ENCODE peak calls at places on chromosomes 7 and 10, in ten cellular contexts. One of them, this sample, is unnamed.

GRCh38 chr10:48478980-48479811 is 125.7 kb downstream of the ARHGAP22 start:
- DNase-seq in GM06990: no peak
- DNase-seq in mesothelial cell of epicardium: no peak
- DNase-seq in A549: no peak
- DNase-seq in astrocyte of the spinal cord: no peak
- DNase-seq in ovary: peak
- DNase-seq in osteocyte: peak
- DNase-seq in left ventricle myocardium inferior: no peak
- DNase-seq in uterus: no peak
- DNase-seq in nephron progenitor cell: no peak
- DNase-seq in this sample: no peak

GRCh38 chr10:129023057-129023456 is 444.0 kb upstream of the MGMT start:
- DNase-seq in GM06990: no peak
- DNase-seq in mesothelial cell of epicardium: no peak
- DNase-seq in A549: no peak
- DNase-seq in astrocyte of the spinal cord: no peak
- DNase-seq in ovary: no peak
- DNase-seq in osteocyte: no peak
- DNase-seq in left ventricle myocardium inferior: peak
- DNase-seq in uterus: no peak
- DNase-seq in nephron progenitor cell: no peak
- DNase-seq in this sample: no peak

GRCh38 chr7:82428186-82428961 is 15.2 kb downstream of the CACNA2D1 start:
- DNase-seq in GM06990: no peak
- DNase-seq in mesothelial cell of epicardium: no peak
- DNase-seq in A549: no peak
- DNase-seq in astrocyte of the spinal cord: peak
- DNase-seq in ovary: no peak
- DNase-seq in osteocyte: no peak
- DNase-seq in left ventricle myocardium inferior: no peak
- DNase-seq in uterus: no peak
- DNase-seq in nephron progenitor cell: no peak
- DNase-seq in this sample: no peak

GRCh38 chr10:37865264-37865663 is 7.9 kb upstream of the ZNF248 start:
- DNase-seq in GM06990: no peak
- DNase-seq in mesothelial cell of epicardium: no peak
- DNase-seq in A549: no peak
- DNase-seq in astrocyte of the spinal cord: no peak
- DNase-seq in ovary: no peak
- DNase-seq in osteocyte: no peak
- DNase-seq in left ventricle myocardium inferior: no peak
- DNase-seq in uterus: no peak
- DNase-seq in nephron progenitor cell: no peak
- DNase-seq in this sample: no peak

GRCh38 chr10:133364645-133365431 is 7.0 kb upstream of the FUOM start:
- DNase-seq in GM06990: no peak
- DNase-seq in mesothelial cell of epicardium: no peak
- DNase-seq in A549: no peak
- DNase-seq in astrocyte of the spinal cord: no peak
- DNase-seq in ovary: no peak
- DNase-seq in osteocyte: no peak
- DNase-seq in left ventricle myocardium inferior: no peak
- DNase-seq in uterus: no peak
- DNase-seq in nephron progenitor cell: no peak
- DNase-seq in this sample: no peak

GRCh38 chr10:1070939-1071338 is 14.8 kb downstream of the WDR37 start:
- DNase-seq in GM06990: no peak
- DNase-seq in mesothelial cell of epicardium: no peak
- DNase-seq in A549: no peak
- DNase-seq in astrocyte of the spinal cord: no peak
- DNase-seq in ovary: no peak
- DNase-seq in osteocyte: no peak
- DNase-seq in left ventricle myocardium inferior: no peak
- DNase-seq in uterus: no peak
- DNase-seq in nephron progenitor cell: no peak
- DNase-seq in this sample: no peak

GRCh38 chr10:86357676-86358075 is 8.9 kb downstream of the GRID1 start:
- DNase-seq in GM06990: no peak
- DNase-seq in mesothelial cell of epicardium: no peak
- DNase-seq in A549: no peak
- DNase-seq in astrocyte of the spinal cord: no peak
- DNase-seq in ovary: no peak
- DNase-seq in osteocyte: no peak
- DNase-seq in left ventricle myocardium inferior: no peak
- DNase-seq in uterus: no peak
- DNase-seq in nephron progenitor cell: no peak
- DNase-seq in this sample: peak

GRCh38 chr7:105940111-105940510 is 23.0 kb upstream of the CDHR3 start:
- DNase-seq in GM06990: no peak
- DNase-seq in mesothelial cell of epicardium: no peak
- DNase-seq in A549: no peak
- DNase-seq in astrocyte of the spinal cord: no peak
- DNase-seq in ovary: no peak
- DNase-seq in osteocyte: no peak
- DNase-seq in left ventricle myocardium inferior: no peak
- DNase-seq in uterus: no peak
- DNase-seq in nephron progenitor cell: no peak
- DNase-seq in this sample: no peak

GRCh38 chr7:140159487-140159886 is 17.3 kb downstream of the KDM7A start:
- DNase-seq in GM06990: no peak
- DNase-seq in mesothelial cell of epicardium: no peak
- DNase-seq in A549: no peak
- DNase-seq in astrocyte of the spinal cord: peak
- DNase-seq in ovary: no peak
- DNase-seq in osteocyte: no peak
- DNase-seq in left ventricle myocardium inferior: no peak
- DNase-seq in uterus: no peak
- DNase-seq in nephron progenitor cell: no peak
- DNase-seq in this sample: no peak

GRCh38 chr7:36984710-36985308 is 260.5 kb upstream of the AOAH start:
- DNase-seq in GM06990: no peak
- DNase-seq in mesothelial cell of epicardium: no peak
- DNase-seq in A549: no peak
- DNase-seq in astrocyte of the spinal cord: no peak
- DNase-seq in ovary: no peak
- DNase-seq in osteocyte: no peak
- DNase-seq in left ventricle myocardium inferior: no peak
- DNase-seq in uterus: no peak
- DNase-seq in nephron progenitor cell: no peak
- DNase-seq in this sample: no peak

GRCh38 chr7:139714163-139714901 is 63.5 kb downstream of the HIPK2 start:
- DNase-seq in GM06990: peak
- DNase-seq in mesothelial cell of epicardium: no peak
- DNase-seq in A549: no peak
- DNase-seq in astrocyte of the spinal cord: no peak
- DNase-seq in ovary: no peak
- DNase-seq in osteocyte: no peak
- DNase-seq in left ventricle myocardium inferior: peak
- DNase-seq in uterus: no peak
- DNase-seq in nephron progenitor cell: no peak
- DNase-seq in this sample: peak

GRCh38 chr7:89618269-89618668 is 536.0 kb upstream of the STEAP1 start:
- DNase-seq in GM06990: no peak
- DNase-seq in mesothelial cell of epicardium: no peak
- DNase-seq in A549: no peak
- DNase-seq in astrocyte of the spinal cord: no peak
- DNase-seq in ovary: no peak
- DNase-seq in osteocyte: no peak
- DNase-seq in left ventricle myocardium inferior: no peak
- DNase-seq in uterus: no peak
- DNase-seq in nephron progenitor cell: no peak
- DNase-seq in this sample: no peak
- TF ChIP-seq CTCF in GM06990: no peak
- TF ChIP-seq CTCF in mesothelial cell of epicardium: peak
- TF ChIP-seq CTCF in A549: no peak
- TF ChIP-seq CTCF in astrocyte of the spinal cord: no peak
- TF ChIP-seq CTCF in ovary: no peak
- TF ChIP-seq CTCF in osteocyte: no peak
- TF ChIP-seq CTCF in left ventricle myocardium inferior: no peak
- TF ChIP-seq CTCF in uterus: no peak
- TF ChIP-seq CTCF in nephron progenitor cell: no peak
- TF ChIP-seq CTCF in this sample: no peak

GRCh38 chr7:147412109-147412508 is 1178.5 kb upstream of the C7orf33 start:
- DNase-seq in GM06990: no peak
- DNase-seq in mesothelial cell of epicardium: no peak
- DNase-seq in A549: no peak
- DNase-seq in astrocyte of the spinal cord: no peak
- DNase-seq in ovary: no peak
- DNase-seq in osteocyte: no peak
- DNase-seq in left ventricle myocardium inferior: no peak
- DNase-seq in uterus: no peak
- DNase-seq in nephron progenitor cell: no peak
- DNase-seq in this sample: no peak
- TF ChIP-seq CTCF in GM06990: no peak
- TF ChIP-seq CTCF in mesothelial cell of epicardium: no peak
- TF ChIP-seq CTCF in A549: no peak
- TF ChIP-seq CTCF in astrocyte of the spinal cord: no peak
- TF ChIP-seq CTCF in ovary: no peak
- TF ChIP-seq CTCF in osteocyte: no peak
- TF ChIP-seq CTCF in left ventricle myocardium inferior: no peak
- TF ChIP-seq CTCF in uterus: no peak
- TF ChIP-seq CTCF in nephron progenitor cell: no peak
- TF ChIP-seq CTCF in this sample: no peak

GRCh38 chr10:60288291-60288690 is 101.4 kb downstream of the ANK3 start:
- DNase-seq in GM06990: no peak
- DNase-seq in mesothelial cell of epicardium: no peak
- DNase-seq in A549: no peak
- DNase-seq in astrocyte of the spinal cord: no peak
- DNase-seq in ovary: no peak
- DNase-seq in osteocyte: no peak
- DNase-seq in left ventricle myocardium inferior: no peak
- DNase-seq in uterus: no peak
- DNase-seq in nephron progenitor cell: no peak
- DNase-seq in this sample: no peak
- TF ChIP-seq CTCF in GM06990: no peak
- TF ChIP-seq CTCF in mesothelial cell of epicardium: no peak
- TF ChIP-seq CTCF in A549: no peak
- TF ChIP-seq CTCF in astrocyte of the spinal cord: no peak
- TF ChIP-seq CTCF in ovary: no peak
- TF ChIP-seq CTCF in osteocyte: no peak
- TF ChIP-seq CTCF in left ventricle myocardium inferior: no peak
- TF ChIP-seq CTCF in uterus: no peak
- TF ChIP-seq CTCF in nephron progenitor cell: no peak
- TF ChIP-seq CTCF in this sample: no peak

GRCh38 chr10:108629843-108630242 is 1293.5 kb downstream of the XPNPEP1 start:
- DNase-seq in GM06990: no peak
- DNase-seq in mesothelial cell of epicardium: no peak
- DNase-seq in A549: no peak
- DNase-seq in astrocyte of the spinal cord: no peak
- DNase-seq in ovary: no peak
- DNase-seq in osteocyte: no peak
- DNase-seq in left ventricle myocardium inferior: no peak
- DNase-seq in uterus: no peak
- DNase-seq in nephron progenitor cell: no peak
- DNase-seq in this sample: no peak
- TF ChIP-seq CTCF in GM06990: no peak
- TF ChIP-seq CTCF in mesothelial cell of epicardium: no peak
- TF ChIP-seq CTCF in A549: no peak
- TF ChIP-seq CTCF in astrocyte of the spinal cord: no peak
- TF ChIP-seq CTCF in ovary: no peak
- TF ChIP-seq CTCF in osteocyte: no peak
- TF ChIP-seq CTCF in left ventricle myocardium inferior: no peak
- TF ChIP-seq CTCF in uterus: no peak
- TF ChIP-seq CTCF in nephron progenitor cell: no peak
- TF ChIP-seq CTCF in this sample: no peak

DNA sequence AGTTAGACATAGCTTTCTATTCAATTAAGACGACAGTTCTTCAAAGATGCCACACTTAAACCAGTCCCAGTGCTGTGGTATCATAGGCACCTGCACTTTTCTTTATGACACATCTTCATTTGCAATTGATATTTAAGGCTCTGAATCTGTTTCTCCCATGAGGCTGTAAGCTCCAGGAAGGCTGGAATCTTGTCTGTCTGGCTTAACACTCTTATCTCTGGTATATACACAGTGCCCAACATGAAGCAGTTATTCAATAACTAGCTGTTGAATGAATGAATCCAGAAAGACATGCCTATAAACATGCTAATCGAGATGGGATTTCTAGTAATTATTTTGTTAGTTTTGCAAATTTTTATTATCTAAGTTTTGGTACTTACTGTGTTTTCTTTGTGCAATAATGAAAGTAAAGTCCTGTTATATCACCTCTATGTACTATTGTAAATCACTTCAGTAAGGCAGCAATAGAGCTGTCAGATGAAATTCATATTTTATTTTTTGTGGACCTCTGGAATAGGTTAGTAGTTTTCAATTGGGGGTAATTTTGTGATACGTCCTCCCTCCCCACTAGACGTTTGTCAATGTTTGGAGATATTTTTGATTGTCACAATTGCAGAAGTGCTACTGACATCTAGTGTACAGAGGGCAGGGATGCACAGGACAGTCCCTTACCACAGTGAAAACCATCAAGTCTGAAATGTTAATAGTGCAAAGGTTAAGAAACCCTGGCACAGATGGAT is 51.3 kb upstream of the STEAP4 start:
- DNase-seq in GM06990: no peak
- DNase-seq in mesothelial cell of epicardium: no peak
- DNase-seq in A549: peak
- DNase-seq in astrocyte of the spinal cord: no peak
- DNase-seq in ovary: no peak
- DNase-seq in osteocyte: no peak
- DNase-seq in left ventricle myocardium inferior: no peak
- DNase-seq in uterus: no peak
- DNase-seq in nephron progenitor cell: no peak
- DNase-seq in this sample: no peak
- TF ChIP-seq CTCF in GM06990: peak
- TF ChIP-seq CTCF in mesothelial cell of epicardium: no peak
- TF ChIP-seq CTCF in A549: peak
- TF ChIP-seq CTCF in astrocyte of the spinal cord: peak
- TF ChIP-seq CTCF in ovary: no peak
- TF ChIP-seq CTCF in osteocyte: peak
- TF ChIP-seq CTCF in left ventricle myocardium inferior: peak
- TF ChIP-seq CTCF in uterus: no peak
- TF ChIP-seq CTCF in nephron progenitor cell: no peak
- TF ChIP-seq CTCF in this sample: no peak

GRCh38 chr10:11195017-11195586 is 177.4 kb downstream of the CELF2 start:
- DNase-seq in GM06990: no peak
- DNase-seq in mesothelial cell of epicardium: no peak
- DNase-seq in A549: no peak
- DNase-seq in astrocyte of the spinal cord: no peak
- DNase-seq in ovary: no peak
- DNase-seq in osteocyte: no peak
- DNase-seq in left ventricle myocardium inferior: no peak
- DNase-seq in uterus: no peak
- DNase-seq in nephron progenitor cell: no peak
- DNase-seq in this sample: no peak
- TF ChIP-seq CTCF in GM06990: no peak
- TF ChIP-seq CTCF in mesothelial cell of epicardium: no peak
- TF ChIP-seq CTCF in A549: no peak
- TF ChIP-seq CTCF in astrocyte of the spinal cord: no peak
- TF ChIP-seq CTCF in ovary: no peak
- TF ChIP-seq CTCF in osteocyte: no peak
- TF ChIP-seq CTCF in left ventricle myocardium inferior: no peak
- TF ChIP-seq CTCF in uterus: no peak
- TF ChIP-seq CTCF in nephron progenitor cell: no peak
- TF ChIP-seq CTCF in this sample: no peak

GRCh38 chr7:127598318-127598717 is 4.8 kb downstream of the FSCN3 start:
- DNase-seq in GM06990: no peak
- DNase-seq in mesothelial cell of epicardium: no peak
- DNase-seq in A549: peak
- DNase-seq in astrocyte of the spinal cord: no peak
- DNase-seq in ovary: no peak
- DNase-seq in osteocyte: no peak
- DNase-seq in left ventricle myocardium inferior: no peak
- DNase-seq in uterus: no peak
- DNase-seq in nephron progenitor cell: no peak
- DNase-seq in this sample: no peak
- TF ChIP-seq CTCF in GM06990: peak
- TF ChIP-seq CTCF in mesothelial cell of epicardium: no peak
- TF ChIP-seq CTCF in A549: no peak
- TF ChIP-seq CTCF in astrocyte of the spinal cord: peak
- TF ChIP-seq CTCF in ovary: no peak
- TF ChIP-seq CTCF in osteocyte: no peak
- TF ChIP-seq CTCF in left ventricle myocardium inferior: no peak
- TF ChIP-seq CTCF in uterus: no peak
- TF ChIP-seq CTCF in nephron progenitor cell: peak
- TF ChIP-seq CTCF in this sample: no peak

This sample was measured in glutamatergic neuron.